ENCODE peak calls at places on chromosomes 7 and 10, in eight cellular contexts. F, I, N, X, A, B, K and G are unnamed samples.

GRCh38 chr7:2689951-2690705 is 2.1 kb downstream of the AMZ1 start:
- DNase-seq in F (no peak), A (no peak), N (no peak), B (no peak), I (no peak), X (no peak), K (no peak), G (no peak)

GRCh38 chr7:87874066-87874465 is 2.1 kb downstream of the SLC25A40 start:
- DNase-seq in K (no peak), X (no peak), A (no peak), F (peak), I (no peak), B (no peak), N (no peak), G (no peak)

GRCh38 chr7:149772821-149773425 is 465 bp downstream of the ZNF467 start:
- DNase-seq in I (no peak), B (no peak), A (no peak), X (peak), N (no peak), F (peak), K (no peak), G (no peak)

GRCh38 chr7:22983257-22983855 is 30.6 kb downstream of the HYCC1 start:
- DNase-seq in B (no peak), A (no peak), F (no peak), K (no peak), X (no peak), I (no peak), N (no peak), G (no peak)

GRCh38 chr7:146503844-146504243 is 387.2 kb downstream of the CNTNAP2 start:
- DNase-seq in N (no peak), K (no peak), I (no peak), A (no peak), X (no peak), B (no peak), F (no peak), G (no peak)

GRCh38 chr10:31147220-31147608 is 115.5 kb upstream of the ZNF438 start:
- DNase-seq in K (no peak), N (no peak), F (no peak), A (no peak), I (no peak), B (peak), X (no peak), G (no peak)

GRCh38 chr10:72660220-72660619 is 31.7 kb upstream of the MCU start:
- DNase-seq in F (no peak), X (no peak), N (no peak), K (no peak), B (no peak), A (no peak), I (no peak), G (no peak)

GRCh38 chr7:1532456-1533254 is 2.2 kb downstream of the MAFK start:
- DNase-seq in A (peak), K (peak), I (peak), B (peak), X (peak), N (no peak), F (peak), G (peak)

GRCh38 chr7:79217468-79217867 is 236.0 kb downstream of the MAGI2 start:
- DNase-seq in I (no peak), A (no peak), F (no peak), B (no peak), X (no peak), N (no peak), K (no peak), G (no peak)

GRCh38 chr7:131896189-131896855 is 339.9 kb upstream of the PODXL start:
- DNase-seq in A (no peak), I (no peak), N (no peak), F (no peak), B (no peak), X (no peak), K (no peak), G (no peak)

GRCh38 chr10:101464082-101464481 is 110.1 kb downstream of the BTRC start:
- DNase-seq in F (no peak), B (no peak), I (no peak), K (no peak), X (no peak), A (no peak), N (no peak), G (no peak)

GRCh38 chr7:84678841-84679240 is 484.3 kb upstream of the SEMA3A start:
- DNase-seq in N (no peak), X (no peak), I (no peak), F (no peak), K (no peak), A (no peak), B (no peak), G (no peak)

GRCh38 chr7:120742370-120742769 is 115.6 kb downstream of the TSPAN12 start:
- DNase-seq in N (no peak), A (no peak), K (no peak), X (no peak), I (no peak), B (no peak), F (no peak), G (no peak)

GRCh38 chr10:112383325-112383724 is 9.4 kb downstream of the ACSL5 start:
- DNase-seq in A (no peak), I (no peak), N (no peak), K (peak), B (no peak), F (peak), X (peak), G (no peak)

GRCh38 chr10:79180619-79181221 is 112.0 kb downstream of the ZMIZ1 start:
- DNase-seq in K (no peak), A (no peak), I (no peak), N (no peak), F (no peak), X (no peak), B (no peak), G (no peak)

GRCh38 chr7:117872565-117873055 is 631 bp downstream of the CTTNBP2 start:
- DNase-seq in N (no peak), K (no peak), I (peak), F (peak), X (peak), B (no peak), A (no peak), G (peak)

GRCh38 chr10:48806282-48806681 is 121.6 kb downstream of the WDFY4 start:
- DNase-seq in F (no peak), X (no peak), A (peak), I (no peak), N (no peak), B (no peak), K (no peak), G (no peak)

GRCh38 chr7:90931996-90932912 is 332.0 kb upstream of the FZD1 start:
- DNase-seq in F (no peak), K (no peak), B (no peak), A (no peak), N (no peak), I (no peak), X (no peak), G (no peak)

GRCh38 chr7:6186578-6186977 is 85.8 kb downstream of the CYTH3 start:
- DNase-seq in I (no peak), A (no peak), B (no peak), N (no peak), F (no peak), X (no peak), K (no peak), G (no peak)

GRCh38 chr10:110502851-110503301 is 5.2 kb downstream of the DUSP5 start:
- DNase-seq in A (no peak), K (no peak), F (peak), I (peak), N (no peak), X (peak), B (peak), G (peak)

GRCh38 chr7:129462445-129462844 is 28.2 kb downstream of the STRIP2 start:
- DNase-seq in B (no peak), I (no peak), X (no peak), N (no peak), F (no peak), K (no peak), A (peak), G (no peak)

GRCh38 chr10:72935358-72935757 is 19.2 kb downstream of the PLA2G12B start:
- DNase-seq in X (no peak), I (no peak), N (no peak), F (no peak), B (no peak), K (no peak), A (no peak), G (no peak)

GRCh38 chr7:476736-477360 is 42.8 kb downstream of the PDGFA start:
- DNase-seq in F (no peak), I (no peak), B (no peak), N (no peak), X (no peak), K (peak), A (no peak), G (no peak)

GRCh38 chr7:158394936-158395335 is 192.7 kb downstream of the PTPRN2 start:
- DNase-seq in F (peak), I (no peak), B (peak), A (no peak), N (no peak), X (peak), K (peak), G (peak)

GRCh38 chr10:759898-760477 is 70.5 kb upstream of the DIP2C start:
- DNase-seq in I (no peak), N (no peak), X (no peak), A (no peak), F (no peak), K (no peak), B (no peak), G (no peak)

GRCh38 chr7:34222316-34222715 is 317.0 kb downstream of the BMPER start:
- DNase-seq in A (no peak), K (no peak), X (no peak), I (no peak), N (no peak), F (no peak), B (no peak), G (no peak)

GRCh38 chr7:139455789-139456188 is 27.7 kb downstream of the KLRG2 start:
- DNase-seq in N (no peak), A (no peak), F (no peak), B (no peak), K (no peak), X (no peak), I (no peak), G (no peak)

GRCh38 chr7:139451638-139452037 is 31.8 kb downstream of the KLRG2 start:
- DNase-seq in A (no peak), X (no peak), B (no peak), K (no peak), I (no peak), F (no peak), N (no peak), G (no peak)

GRCh38 chr7:139452948-139453672 is 30.4 kb downstream of the KLRG2 start:
- DNase-seq in B (no peak), K (no peak), N (no peak), I (no peak), A (no peak), X (no peak), F (no peak), G (no peak)

GRCh38 chr7:139456511-139456910 is 27.0 kb downstream of the KLRG2 start:
- DNase-seq in B (no peak), N (no peak), A (no peak), F (no peak), K (no peak), X (no peak), I (no peak), G (no peak)

DNA sequence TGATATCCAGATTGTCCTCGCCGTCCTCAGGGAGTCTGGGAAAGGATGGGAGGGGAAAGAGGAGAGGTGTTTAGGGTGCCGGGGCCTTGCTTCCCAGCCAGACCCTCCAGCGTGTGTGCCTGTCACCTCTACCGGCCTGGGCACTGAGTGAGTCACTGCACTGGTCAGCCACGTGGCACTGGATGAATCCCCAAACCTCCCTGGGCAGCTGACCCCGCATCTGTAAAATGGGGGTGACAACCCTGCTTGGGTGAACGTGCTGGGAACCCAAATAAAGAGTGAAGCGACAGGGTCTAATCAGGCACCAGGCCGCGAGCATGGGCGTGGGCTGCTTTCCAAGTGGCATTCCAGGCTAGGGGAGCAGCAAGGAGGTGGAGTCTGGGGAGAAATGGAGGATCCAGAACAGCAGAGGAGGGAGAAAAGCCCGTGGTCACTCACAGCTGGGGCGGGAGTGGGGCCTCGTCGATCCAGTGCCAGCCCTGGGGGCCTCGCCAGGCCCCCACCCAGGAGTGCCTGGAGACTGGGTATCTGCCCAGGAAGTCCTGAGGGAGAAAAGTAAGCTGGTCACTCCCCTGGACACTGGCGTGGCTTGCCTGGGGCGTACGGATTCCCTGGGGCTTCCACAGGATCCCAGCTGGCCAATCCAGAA is 29.7 kb downstream of the KLRG2 start:
- DNase-seq in K (no peak), X (no peak), N (no peak), F (no peak), A (no peak), I (no peak), B (no peak), G (no peak)
- H3K4me3 ChIP-seq in K (no peak), X (no peak), N (no peak), F (no peak), A (no peak), I (no peak), B (no peak), G (no peak)

GRCh38 chr7:73850781-73851207 is 8.5 kb upstream of the METTL27 start:
- DNase-seq in N (no peak), I (no peak), B (peak), X (no peak), F (no peak), K (no peak), A (no peak), G (no peak)
- H3K27ac ChIP-seq in N (peak), I (peak), B (peak), X (no peak), F (peak), K (peak), A (peak), G (peak)

DNA sequence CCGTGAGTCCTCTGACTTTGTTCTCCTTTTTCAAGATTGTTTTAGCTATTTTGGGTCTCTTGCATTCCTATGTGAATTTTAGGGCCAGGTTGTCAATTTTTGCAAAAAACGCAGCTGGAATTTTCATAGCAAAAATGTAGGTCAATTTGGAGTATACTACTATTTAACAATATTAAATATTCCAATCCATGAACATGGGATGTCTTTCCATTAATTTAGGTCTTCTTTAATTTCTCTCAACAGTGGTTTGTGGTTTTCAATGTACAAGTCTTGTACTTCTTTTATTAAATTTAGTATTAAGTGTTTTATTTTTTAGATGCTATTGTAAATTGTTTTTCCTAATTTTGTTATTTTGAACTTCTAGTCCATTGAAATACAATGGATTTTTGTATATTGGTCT is 9.9 kb downstream of the CAMK2B start:
- DNase-seq in I (no peak), N (no peak), B (no peak), F (no peak), K (no peak), A (no peak), X (no peak), G (no peak)
- TF ChIP-seq POLR2A in I (no peak), N (no peak), B (no peak), F (no peak), K (no peak), A (no peak), X (no peak), G (no peak)

DNA sequence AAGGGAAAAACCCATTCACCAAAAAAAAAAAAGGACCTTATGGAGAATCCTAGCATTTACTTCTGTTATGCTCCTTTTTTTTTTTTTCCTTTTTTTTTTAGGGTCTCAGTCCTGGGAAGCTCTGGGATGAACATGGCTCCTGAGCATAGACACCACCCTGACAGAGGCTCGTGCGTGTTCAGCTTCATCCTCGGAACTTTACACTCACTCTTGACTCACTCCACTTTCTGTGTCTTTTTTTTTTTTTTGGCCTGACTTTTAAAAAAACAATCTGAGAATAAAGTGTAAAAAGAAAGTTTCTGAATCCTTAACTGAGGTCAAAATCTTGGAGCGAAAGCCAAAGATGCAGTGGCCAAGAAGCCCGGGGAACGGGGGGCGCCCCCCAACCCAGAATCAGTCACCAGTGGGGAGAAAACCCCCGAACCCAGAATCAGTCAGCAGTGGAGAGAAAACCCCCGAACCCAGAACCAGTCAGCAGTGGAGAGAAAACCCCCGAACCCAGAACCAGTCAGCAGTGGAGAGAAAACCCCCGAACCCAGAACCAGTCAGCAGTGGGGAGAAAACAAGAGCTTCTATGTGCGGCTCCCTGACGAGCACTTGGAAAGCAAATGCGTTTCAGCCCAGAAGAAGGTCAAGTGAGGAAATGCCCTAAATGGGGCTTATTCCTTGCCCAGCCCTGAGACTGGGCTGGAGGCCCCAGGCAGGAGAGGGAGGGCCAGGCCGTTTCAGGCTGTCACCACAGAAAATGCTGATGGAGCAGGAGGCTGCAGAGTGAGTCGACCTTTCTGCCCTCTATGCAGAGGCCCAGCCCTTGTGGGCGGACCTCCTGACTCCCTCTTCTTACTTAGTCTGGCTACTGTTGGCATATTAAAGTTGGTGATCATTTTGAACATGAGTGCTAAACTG is 19.0 kb upstream of the PFKP start:
- DNase-seq in F (no peak), K (no peak), I (no peak), A (no peak), N (no peak), B (no peak), X (no peak), G (peak)
- H3K4me3 ChIP-seq in F (no peak), K (no peak), I (no peak), A (no peak), N (no peak), B (no peak), X (no peak), G (no peak)

DNA sequence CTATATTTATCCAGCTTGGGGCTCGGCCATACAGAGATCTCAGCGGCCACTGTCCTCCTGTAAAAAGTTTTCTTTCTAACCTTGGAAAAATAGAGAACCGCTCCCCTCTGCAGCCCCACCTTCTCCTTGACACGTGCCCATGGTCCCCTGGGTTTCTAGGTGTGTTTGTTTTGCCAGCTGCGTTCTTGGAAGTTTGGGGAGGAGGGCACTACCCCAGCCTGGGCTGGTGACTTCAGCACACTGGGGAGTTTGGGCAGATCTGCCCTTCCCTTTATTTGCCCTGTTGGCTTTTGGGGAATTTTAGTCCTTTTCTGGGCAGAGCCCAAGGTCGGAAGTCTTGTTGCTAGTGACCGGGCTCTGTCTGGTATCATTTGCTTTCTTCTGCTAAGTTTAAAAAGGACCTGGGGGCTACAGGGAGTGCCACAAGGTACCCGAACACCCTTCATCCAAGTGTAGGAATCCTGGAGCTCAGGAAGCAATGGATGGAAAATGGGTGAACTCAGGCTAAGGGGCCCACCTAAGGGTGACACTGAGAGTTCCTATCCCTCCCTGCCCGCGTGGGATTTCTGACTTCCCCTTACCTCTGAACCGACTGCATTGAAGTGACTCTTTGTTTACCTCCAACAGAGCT is 1.7 kb downstream of the ADAMTS14 start:
- DNase-seq in B (no peak), I (no peak), F (no peak), N (no peak), A (no peak), K (no peak), X (no peak), G (no peak)
- H3K27ac ChIP-seq in B (no peak), I (no peak), F (no peak), N (no peak), A (no peak), K (peak), X (no peak), G (no peak)

GRCh38 chr7:24883632-24884013 is 96.4 kb downstream of the OSBPL3 start:
- DNase-seq in K (no peak), I (no peak), X (no peak), A (no peak), N (no peak), B (no peak), F (no peak), G (no peak)

GRCh38 chr7:24882989-24883631 is 96.9 kb downstream of the OSBPL3 start:
- DNase-seq in F (peak), K (no peak), B (no peak), X (no peak), N (no peak), A (no peak), I (no peak), G (peak)

GRCh38 chr7:24885305-24885704 is 94.7 kb downstream of the OSBPL3 start:
- DNase-seq in X (no peak), N (no peak), B (no peak), K (no peak), A (no peak), F (peak), I (no peak), G (no peak)

GRCh38 chr7:24885716-24886115 is 94.3 kb downstream of the OSBPL3 start:
- DNase-seq in I (no peak), A (no peak), B (no peak), N (no peak), X (no peak), K (no peak), F (no peak), G (no peak)

GRCh38 chr7:24884401-24884800 is 95.6 kb downstream of the OSBPL3 start:
- DNase-seq in I (no peak), K (no peak), A (no peak), B (no peak), N (no peak), F (no peak), X (no peak), G (no peak)
- TF ChIP-seq POLR2A in I (no peak), K (no peak), A (no peak), B (no peak), N (no peak), F (no peak), X (no peak), G (no peak)